ENCODE peak calls at places on chromosomes 1 and 21, in ten cellular contexts. Z, L, E, A, K, Q, J, N, V and F are unnamed samples.
A peak's percentile ranks its signal among the peaks of the same experiment; 100 is the strongest.

GRCh38 chr21:45226540-45227326 is 61.0 kb downstream of the POFUT2 start:
- DNase-seq in Z (no peak), L (no peak), E (no peak), A (no peak), K (peak; percentile 44), Q (no peak), J (no peak), N (no peak), V (no peak), F (peak; percentile 60)

GRCh38 chr1:31510853-31511789 is 65.2 kb upstream of the TINAGL1 start:
- DNase-seq in Z (no peak), L (no peak), E (no peak), A (no peak), K (no peak), Q (no peak), J (no peak), N (no peak), V (no peak), F (no peak)

GRCh38 chr1:61450454-61451213 is 274.3 kb downstream of the TM2D1 start:
- DNase-seq in Z (no peak), L (no peak), E (peak; percentile 78), A (no peak), K (no peak), Q (peak; percentile 39), J (no peak), N (no peak), V (no peak), F (no peak)

GRCh38 chr1:218930879-218931278 is 242.8 kb upstream of the LYPLAL1 start:
- DNase-seq in Z (no peak), L (no peak), E (no peak), A (no peak), K (peak; percentile 78), Q (no peak), J (no peak), N (no peak), V (no peak), F (no peak)

GRCh38 chr1:2009297-2010053 is 5.9 kb upstream of the CFAP74 start:
- DNase-seq in Z (no peak), L (no peak), E (no peak), A (no peak), K (no peak), Q (peak; percentile 44), J (no peak), N (no peak), V (no peak), F (no peak)

GRCh38 chr1:48109390-48110009 is 112.3 kb upstream of the TRABD2B start:
- DNase-seq in Z (peak; percentile 25), L (no peak), E (no peak), A (no peak), K (peak; percentile 61), Q (no peak), J (peak; percentile 67), N (peak; percentile 31), V (peak; percentile 14), F (peak; percentile 13)

GRCh38 chr1:59604191-59604590 is 210.6 kb upstream of the HOOK1 start:
- DNase-seq in Z (peak; percentile 29), L (no peak), E (no peak), A (no peak), K (peak; percentile 37), Q (peak; percentile 38), J (no peak), N (no peak), V (no peak), F (no peak)

GRCh38 chr1:119782541-119783338 is 14.0 kb upstream of the HMGCS2 start:
- DNase-seq in Z (no peak), L (no peak), E (no peak), A (no peak), K (no peak), Q (no peak), J (no peak), N (no peak), V (no peak), F (no peak)

GRCh38 chr1:248857201-248857600 is 1.7 kb downstream of the ZNF692 start:
- DNase-seq in Z (no peak), L (no peak), E (peak; percentile 54), A (no peak), K (no peak), Q (peak; percentile 24), J (no peak), N (no peak), V (no peak), F (no peak)

GRCh38 chr1:25182629-25183028 is 49.7 kb downstream of the SYF2 start:
- DNase-seq in Z (no peak), L (no peak), E (no peak), A (peak; percentile 27), K (peak; percentile 79), Q (no peak), J (no peak), N (no peak), V (peak; percentile 59), F (no peak)

GRCh38 chr1:186662752-186663151 is 17.5 kb downstream of the PTGS2 start:
- DNase-seq in Z (no peak), L (no peak), E (no peak), A (no peak), K (peak; percentile 52), Q (no peak), J (no peak), N (no peak), V (no peak), F (no peak)

GRCh38 chr1:5965586-5966131 is 26.6 kb downstream of the NPHP4 start:
- DNase-seq in Z (no peak), L (no peak), E (no peak), A (no peak), K (no peak), Q (no peak), J (no peak), N (no peak), V (no peak), F (no peak)

GRCh38 chr1:66022904-66023620 is 230.4 kb downstream of the PDE4B start:
- DNase-seq in Z (no peak), L (no peak), E (no peak), A (no peak), K (peak; percentile 18), Q (no peak), J (peak; percentile 9), N (no peak), V (no peak), F (no peak)

GRCh38 chr1:2906105-2906504 is 104.6 kb upstream of the TTC34 start:
- DNase-seq in Z (no peak), L (no peak), E (no peak), A (no peak), K (no peak), Q (peak; percentile 33), J (peak; percentile 2), N (no peak), V (no peak), F (no peak)

GRCh38 chr21:39904457-39904856 is 37.2 kb downstream of the PCP4 start:
- DNase-seq in Z (no peak), L (no peak), E (no peak), A (no peak), K (no peak), Q (no peak), J (no peak), N (no peak), V (no peak), F (no peak)

GRCh38 chr1:213738658-213739057 is 249.1 kb upstream of the PROX1 start:
- DNase-seq in Z (no peak), L (no peak), E (no peak), A (no peak), K (no peak), Q (no peak), J (no peak), N (no peak), V (no peak), F (no peak)

GRCh38 chr1:186374313-186375151 is 521 bp downstream of the TPR start:
- DNase-seq in Z (no peak), L (peak; percentile 6), E (no peak), A (no peak), K (peak; percentile 25), Q (peak; percentile 31), J (peak; percentile 67), N (peak; percentile 43), V (peak; percentile 3), F (no peak)

GRCh38 chr1:56773341-56774066 is 45.7 kb downstream of the FYB2 start:
- DNase-seq in Z (no peak), L (no peak), E (no peak), A (no peak), K (peak; percentile 11), Q (no peak), J (no peak), N (no peak), V (no peak), F (no peak)

GRCh38 chr21:37914211-37914900 is 1.9 kb downstream of the KCNJ6 start:
- DNase-seq in Z (no peak), L (no peak), E (peak; percentile 73), A (no peak), K (peak; percentile 22), Q (peak; percentile 34), J (peak; percentile 75), N (peak; percentile 52), V (no peak), F (no peak)